ENCODE peak calls at places on chromosomes 13 and 19, in five cellular contexts. D is CD8-positive, alpha-beta T cell; K is esophagus muscularis mucosa; Z is MM.1S; B is fibroblast of the aortic adventitia. P is an unnamed sample.
A peak's percentile ranks its signal among the peaks of the same experiment; 100 is the strongest.

GRCh38 chr13:99984463-99985242 is 3.1 kb downstream of the ZIC2 start:
- DNase-seq in D (peak; percentile 55), K (peak; percentile 45), Z (no peak), B (no peak), P (no peak)

GRCh38 chr19:31905980-31906948 is 439.1 kb upstream of the ZNF507 start:
- DNase-seq in B (no peak), K (peak; percentile 45), D (no peak), Z (peak; percentile 34), P (no peak)

GRCh38 chr19:46571495-46571894 is 29.6 kb upstream of the CALM3 start:
- DNase-seq in B (peak; percentile 11), Z (peak; percentile 32), K (peak; percentile 53), D (no peak), P (no peak)

GRCh38 chr19:2627855-2628254 is 74.6 kb downstream of the GNG7 start:
- DNase-seq in D (no peak), Z (no peak), K (no peak), B (peak; percentile 28), P (no peak)

GRCh38 chr19:39166571-39167391 is 30.0 kb upstream of the NCCRP1 start:
- DNase-seq in Z (no peak), B (no peak), K (no peak), D (no peak), P (no peak)

GRCh38 chr13:83549671-83550070 is 332.6 kb downstream of the SLITRK1 start:
- DNase-seq in Z (no peak), K (no peak), D (no peak), B (no peak), P (no peak)

GRCh38 chr13:94950303-94950702 is 238.0 kb upstream of the SOX21 start:
- DNase-seq in D (no peak), B (peak; percentile 7), K (peak; percentile 50), Z (no peak), P (no peak)

GRCh38 chr13:97432232-97432916 is 1.6 kb upstream of the RAP2A start:
- DNase-seq in Z (no peak), K (no peak), D (no peak), B (no peak), P (no peak)

GRCh38 chr13:27481766-27482165 is 31.4 kb upstream of the MTIF3 start:
- DNase-seq in K (no peak), B (peak; percentile 16), D (no peak), Z (peak; percentile 24), P (no peak)

GRCh38 chr13:110850840-110851239 is 64.0 kb downstream of the ANKRD10 start:
- DNase-seq in Z (no peak), D (no peak), B (no peak), K (no peak), P (no peak)

GRCh38 chr13:45396548-45397095 is 21.6 kb downstream of the SLC25A30 start:
- DNase-seq in B (peak; percentile 14), K (no peak), Z (no peak), D (no peak), P (no peak)

GRCh38 chr19:7004313-7004931 is 16.8 kb downstream of the MBD3L2B start:
- DNase-seq in K (no peak), Z (peak; percentile 68), D (no peak), B (peak; percentile 42), P (no peak)

GRCh38 chr19:47549341-47549768 is 23.6 kb downstream of the ZNF541 start:
- DNase-seq in K (no peak), B (no peak), D (no peak), Z (no peak), P (no peak)

GRCh38 chr13:74251778-74252519 is 117.7 kb upstream of the KLF12 start:
- DNase-seq in D (no peak), K (no peak), B (peak; percentile 43), Z (no peak), P (no peak)

GRCh38 chr19:29771708-29772415 is 39.9 kb upstream of the CCNE1 start:
- DNase-seq in Z (peak; percentile 35), B (peak; percentile 58), K (no peak), D (peak; percentile 58), P (no peak)

GRCh38 chr19:8004723-8005513 is 523 bp downstream of the ELAVL1 start:
- DNase-seq in Z (peak; percentile 27), B (peak; percentile 24), K (no peak), D (no peak), P (no peak)

GRCh38 chr19:48543121-48543710 is 8.8 kb upstream of the SULT2B1 start:
- DNase-seq in Z (no peak), B (peak; percentile 30), K (no peak), D (no peak), P (no peak)

DNA sequence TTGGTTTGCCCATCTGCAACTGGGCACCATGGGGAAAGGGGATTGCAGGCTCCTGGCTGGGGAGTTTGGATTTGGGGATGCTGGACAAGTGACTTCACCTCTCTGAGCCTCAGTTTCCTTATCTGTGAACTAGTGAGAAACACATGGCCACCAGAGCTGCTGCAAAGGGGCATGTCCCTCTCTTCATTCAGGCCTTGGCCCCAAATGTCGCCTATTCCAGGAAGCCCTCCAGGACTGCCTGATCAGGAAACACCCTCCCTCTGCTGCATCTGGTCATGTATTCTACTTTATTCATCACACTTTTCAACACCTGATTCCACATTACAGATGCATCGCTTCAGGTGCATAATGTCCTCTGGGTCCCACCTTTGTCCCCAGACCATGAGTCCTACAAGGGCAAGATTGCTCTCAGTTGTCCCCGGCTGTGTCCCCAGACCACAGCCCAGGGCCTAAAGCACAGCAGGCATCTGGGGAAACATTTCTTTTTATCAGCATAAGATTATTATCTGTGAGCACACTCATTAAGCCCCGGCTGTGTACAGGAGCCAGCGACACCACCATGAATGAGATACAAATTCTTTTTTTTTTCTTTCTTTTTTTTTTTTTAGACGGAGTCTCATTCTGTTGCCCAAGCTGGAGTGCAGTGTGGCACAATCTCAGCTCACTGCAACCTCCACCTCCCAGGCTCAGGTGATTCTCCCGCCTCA is 37.5 kb downstream of the ARRDC2 start:
- DNase-seq in D (no peak), Z (peak; percentile 15), B (no peak), K (no peak), P (no peak)
- TF ChIP-seq CTCF in D (no peak), Z (no peak), B (no peak), K (no peak), P (no peak)

DNA sequence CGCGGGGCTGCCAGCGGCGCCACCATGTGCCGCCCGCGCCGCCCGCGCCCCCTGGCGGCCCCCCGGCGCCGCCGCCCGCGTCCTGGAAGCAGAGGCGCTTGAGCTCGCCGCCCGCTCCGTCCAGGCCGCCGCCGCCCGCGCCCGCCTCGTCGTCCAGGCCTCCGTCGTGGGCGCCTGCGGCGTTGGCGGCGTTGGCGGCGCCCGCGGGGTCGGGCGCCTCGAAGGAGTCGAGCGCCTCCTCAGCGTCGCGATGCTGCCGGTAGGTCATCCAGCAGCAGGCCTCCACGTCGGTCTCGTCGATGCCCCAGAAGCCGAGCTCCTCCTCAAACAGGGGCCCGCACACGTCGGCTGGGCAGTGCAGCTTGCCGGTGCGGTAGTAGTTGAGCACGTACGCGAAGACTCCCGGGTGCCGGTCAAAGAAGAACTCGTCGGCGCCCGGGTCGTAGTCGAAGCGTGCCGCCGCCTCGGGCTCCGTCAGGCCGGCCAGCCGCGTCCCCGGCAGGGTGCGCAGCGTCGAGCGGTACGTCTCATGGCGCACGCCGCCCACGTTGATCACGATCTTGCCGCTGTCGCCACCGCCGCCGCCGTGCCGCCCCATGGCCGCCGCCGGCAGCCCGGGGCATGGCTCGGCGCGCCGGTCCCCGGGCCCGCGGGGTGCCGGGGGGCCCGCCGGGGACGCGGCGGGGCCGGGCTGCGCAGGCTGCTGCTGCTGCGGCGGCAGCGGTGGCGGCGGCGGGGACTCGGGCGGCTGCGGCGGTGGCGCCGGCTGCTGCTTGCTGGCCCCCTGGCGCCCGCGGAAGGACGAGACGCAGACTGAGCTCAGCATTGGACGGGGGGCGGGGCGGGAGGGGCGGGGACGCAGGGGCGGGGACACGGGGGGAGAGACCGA is 676 bp downstream of the KCNC3 start:
- DNase-seq in Z (no peak), K (no peak), D (no peak), B (no peak), P (no peak)
- H3K4me3 ChIP-seq in Z (no peak overlapping the region), K (peak overlapping the region; percentile 45), D (no peak overlapping the region), B (no peak overlapping the region), P (peak overlapping the region; percentile 52)

GRCh38 chr13:84870190-84870589 is 929.0 kb downstream of the SLITRK6 start:
- DNase-seq in K (no peak), D (no peak), B (no peak), Z (peak; percentile 18), P (no peak)
- TF ChIP-seq CTCF in K (no peak), D (no peak), B (no peak), Z (peak; percentile 54), P (no peak)

DNA sequence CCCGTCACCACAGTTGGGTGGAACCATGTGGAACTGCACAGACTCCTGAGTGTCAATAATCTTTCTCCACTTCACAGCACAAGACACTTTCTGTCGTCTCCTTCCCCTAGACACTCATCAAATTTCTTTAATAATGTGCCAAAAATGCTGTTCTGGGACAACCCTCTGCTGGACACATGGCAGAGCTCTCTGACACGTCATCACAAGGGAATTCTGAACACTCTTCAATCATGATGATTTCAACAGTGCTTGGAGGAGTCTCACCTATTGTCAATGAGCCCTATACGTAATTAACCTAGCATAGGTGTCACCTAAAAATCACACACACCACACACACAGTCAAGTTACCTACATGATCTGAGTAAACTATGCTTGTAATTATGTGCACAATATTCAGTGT is 141.3 kb downstream of the STOML3 start:
- DNase-seq in D (no peak), K (no peak), B (no peak), Z (no peak), P (no peak)
- H3K4me3 ChIP-seq in D (no peak overlapping the region), K (no peak overlapping the region), B (no peak overlapping the region), Z (no peak overlapping the region), P (no peak overlapping the region)

GRCh38 chr13:102847272-102848234 is 1.7 kb downstream of the ERCC5 start:
- DNase-seq in B (peak; percentile 73), K (no peak), D (no peak), Z (peak; percentile 59), P (no peak)

GRCh38 chr13:102845289-102845629 is 573 bp upstream of the ERCC5 start:
- DNase-seq in Z (no peak), K (no peak), D (no peak), B (peak; percentile 8), P (no peak)

GRCh38 chr13:102846261-102847015 is 606 bp downstream of the ERCC5 start:
- DNase-seq in B (peak; percentile 54), K (no peak), Z (peak; percentile 45), D (peak; percentile 60), P (peak; percentile 37)

GRCh38 chr13:102848956-102849355 is 3.1 kb downstream of the ERCC5 start:
- DNase-seq in K (no peak), D (no peak), B (no peak), Z (no peak), P (no peak)

DNA sequence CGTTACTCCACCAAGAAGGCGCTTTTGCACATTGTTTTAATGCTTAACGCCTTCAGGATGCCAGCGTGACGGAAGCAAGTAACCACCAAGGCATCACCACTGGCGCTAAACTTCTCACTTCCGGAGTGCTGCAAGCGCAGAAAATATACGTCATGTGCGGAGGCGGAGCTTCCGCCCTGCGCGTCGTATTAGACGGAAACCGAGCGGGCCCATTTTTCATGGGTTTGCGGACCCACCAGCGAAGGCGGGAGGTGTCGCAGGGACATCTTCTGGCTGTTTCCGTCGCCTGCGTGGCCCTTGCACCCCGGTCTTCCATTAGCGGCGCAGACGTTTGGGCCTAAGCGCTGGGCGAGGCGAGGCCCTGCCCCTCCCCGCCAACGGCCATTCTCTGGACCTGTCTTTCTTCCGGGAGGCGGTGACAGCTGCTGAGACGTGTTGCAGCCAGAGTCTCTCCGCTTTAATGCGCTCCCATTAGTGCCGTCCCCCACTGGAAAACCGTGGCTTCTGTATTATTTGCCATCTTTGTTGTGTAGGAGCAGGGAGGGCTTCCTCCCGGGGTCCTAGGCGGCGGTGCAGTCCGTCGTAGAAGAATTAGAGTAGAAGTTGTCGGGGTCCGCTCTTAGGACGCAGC is at the start of gene ERCC5:
- DNase-seq in D (peak; percentile 98), Z (peak; percentile 97), K (peak; percentile 99), B (peak; percentile 96), P (peak; percentile 92)
- TF ChIP-seq CTCF in D (no peak), Z (no peak), K (no peak), B (no peak), P (no peak)